ENCODE peak calls at places on chromosomes 16 and 17, in four cellular contexts. B is natural killer cell, G is IMR-90, L is body of pancreas. A is an unnamed sample.

GRCh38 chr17:33964344-33964979 is 290.6 kb upstream of the CCL2 start:
- DNase-seq in G (no peak), B (no peak), L (peak; percentile 52), A (no peak)

GRCh38 chr17:7834554-7834890 is 505 bp downstream of the KDM6B start:
- DNase-seq in B (no peak), L (peak; percentile 62), G (no peak), A (peak; percentile 46)

GRCh38 chr16:27779719-27780161 is 229.8 kb downstream of the KATNIP start:
- DNase-seq in G (peak; percentile 46), B (no peak), L (peak; percentile 16), A (peak; percentile 74)

GRCh38 chr17:33021731-33022408 is 30.2 kb downstream of the SPACA3 start:
- DNase-seq in L (no peak), B (no peak), G (peak; percentile 11), A (no peak)

GRCh38 chr16:27437946-27438345 is 36.0 kb downstream of the IL21R start:
- DNase-seq in L (no peak), B (no peak), G (no peak), A (no peak)

GRCh38 chr17:50598487-50598886 is 36.2 kb upstream of the ABCC3 start:
- DNase-seq in L (no peak), B (no peak), G (no peak), A (no peak)

GRCh38 chr17:81722184-81723120 is 10.4 kb downstream of the SLC25A10 start:
- DNase-seq in B (no peak), L (peak; percentile 94), G (no peak), A (no peak)

GRCh38 chr17:80129006-80129565 is 17.8 kb downstream of the EIF4A3 start:
- DNase-seq in B (no peak), G (no peak), L (no peak), A (peak; percentile 35)

GRCh38 chr17:38731526-38732294 is 1.6 kb downstream of the CISD3 start:
- DNase-seq in B (no peak), G (no peak), L (no peak), A (no peak)

GRCh38 chr16:23518435-23518891 is 8.2 kb upstream of the GGA2 start:
- DNase-seq in G (peak; percentile 32), B (no peak), L (no peak), A (no peak)

GRCh38 chr17:77830816-77831490 is 127.5 kb upstream of the TNRC6C start:
- DNase-seq in B (no peak), L (no peak), G (no peak), A (no peak)

GRCh38 chr17:59897090-59897489 is 4.2 kb downstream of the RPS6KB1 start:
- DNase-seq in G (peak; percentile 71), B (no peak), L (no peak), A (peak; percentile 44)

GRCh38 chr17:81470944-81471803 is 41.4 kb downstream of the ACTG1 start:
- DNase-seq in B (no peak), G (peak; percentile 30), L (no peak), A (peak; percentile 61)

GRCh38 chr17:63436523-63437110 is 9.5 kb downstream of the CYB561 start:
- DNase-seq in L (peak; percentile 85), G (no peak), B (no peak), A (peak; percentile 38)

GRCh38 chr17:12395733-12396354 is 269.8 kb upstream of the MYOCD start:
- DNase-seq in G (no peak), L (peak; percentile 6), B (no peak), A (no peak)

GRCh38 chr16:86556576-86556975 is 1.5 kb upstream of the MTHFSD start:
- DNase-seq in B (no peak), G (no peak), L (no peak), A (no peak)

GRCh38 chr17:74883241-74883750 is 10.1 kb downstream of the FADS6 start:
- DNase-seq in L (no peak), G (peak; percentile 20), B (no peak), A (no peak)

GRCh38 chr16:57627184-57627871 is 1.1 kb upstream of the ADGRG1 start:
- DNase-seq in L (no peak), G (peak; percentile 85), B (no peak), A (peak; percentile 85)

GRCh38 chr16:2470603-2471015 is 488 bp upstream of the NTN3 start:
- DNase-seq in L (no peak), B (no peak), G (no peak), A (peak; percentile 50)

GRCh38 chr17:3946711-3947235 is 17.5 kb downstream of the ATP2A3 start:
- DNase-seq in B (no peak), L (no peak), G (no peak), A (no peak)

GRCh38 chr16:3789375-3790067 is 72.2 kb upstream of the TRAP1 start:
- DNase-seq in G (no peak), L (no peak), B (no peak), A (no peak)

GRCh38 chr16:73166394-73166971 is 118.6 kb upstream of the ZFHX3 start:
- DNase-seq in B (no peak), G (no peak), L (no peak), A (no peak)

GRCh38 chr17:37694734-37695133 is 50.1 kb downstream of the HNF1B start:
- DNase-seq in G (no peak), L (no peak), B (no peak), A (no peak)

GRCh38 chr16:64469906-64470702 is 651.8 kb downstream of the CDH11 start:
- DNase-seq in L (no peak), B (no peak), G (no peak), A (peak; percentile 22)

GRCh38 chr17:48211011-48211410 is 103.4 kb downstream of the SNX11 start:
- DNase-seq in B (no peak), G (no peak), L (no peak), A (no peak)

GRCh38 chr17:48219605-48220004 is 112.0 kb downstream of the SNX11 start:
- DNase-seq in B (no peak), G (no peak), L (no peak), A (no peak)

GRCh38 chr17:48213797-48214196 is 106.2 kb downstream of the SNX11 start:
- DNase-seq in B (no peak), L (peak; percentile 55), G (no peak), A (no peak)

GRCh38 chr17:48211787-48212186 is 104.2 kb downstream of the SNX11 start:
- DNase-seq in G (no peak), B (no peak), L (no peak), A (no peak)

DNA sequence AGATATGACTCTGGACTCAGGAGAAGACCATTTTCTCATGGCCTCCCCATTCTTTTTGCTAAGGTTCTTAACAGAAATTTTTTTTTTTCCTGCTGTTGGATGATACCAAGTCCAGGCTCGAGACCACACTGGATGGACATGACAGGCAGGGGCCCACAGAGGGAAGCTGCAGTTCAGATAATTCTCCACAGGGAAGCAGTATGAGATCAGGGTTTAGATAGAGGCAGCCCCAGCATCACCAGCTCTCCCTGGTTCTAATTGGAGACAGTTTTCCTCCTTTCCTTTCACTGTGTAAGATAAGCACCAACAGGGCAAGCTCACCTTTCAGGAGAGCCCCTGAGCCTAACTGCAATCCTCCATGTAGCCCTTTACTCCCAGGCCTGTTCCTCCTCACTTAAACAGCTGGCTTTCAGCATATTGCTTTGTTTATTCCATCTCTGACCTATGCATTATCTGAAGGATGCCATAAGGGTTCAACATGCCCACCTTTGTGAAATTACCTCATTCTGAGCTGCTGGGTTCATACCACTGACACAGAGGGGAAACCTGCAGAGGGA is 108.1 kb downstream of the SNX11 start:
- DNase-seq in B (no peak), G (peak; percentile 28), L (peak; percentile 3), A (peak; percentile 53)
- TF ChIP-seq CTCF in B (no peak), G (peak; percentile 37), L (no peak), A (peak; percentile 61)

GRCh38 chr16:10988164-10988803 is 43.9 kb downstream of the CLEC16A start:
- DNase-seq in L (no peak), B (no peak), G (no peak), A (no peak)
- TF ChIP-seq CTCF in L (no peak), B (no peak), G (peak; percentile 28), A (peak; percentile 10)

GRCh38 chr17:72602517-72603345 is 481.9 kb downstream of the SOX9 start:
- DNase-seq in G (peak; percentile 73), B (no peak), L (peak; percentile 68), A (peak; percentile 60)

GRCh38 chr17:72605543-72605942 is 484.7 kb downstream of the SOX9 start:
- DNase-seq in G (no peak), B (no peak), L (no peak), A (no peak)

GRCh38 chr17:72603346-72604242 is 482.8 kb downstream of the SOX9 start:
- DNase-seq in L (no peak), G (peak; percentile 87), B (no peak), A (peak; percentile 45)

GRCh38 chr17:72606656-72607055 is 485.8 kb downstream of the SLC39A11 start:
- DNase-seq in G (no peak), L (no peak), B (no peak), A (no peak)

GRCh38 chr17:72604518-72604917 is 483.7 kb downstream of the SOX9 start:
- DNase-seq in B (no peak), L (no peak), G (no peak), A (no peak)
- TF ChIP-seq CTCF in B (no peak), L (no peak), G (no peak), A (no peak)

GRCh38 chr17:19315104-19315503 is 47.4 kb downstream of the B9D1 start:
- DNase-seq in B (no peak), G (no peak), L (no peak), A (no peak)

GRCh38 chr17:19318611-19319010 is 43.9 kb downstream of the B9D1 start:
- DNase-seq in B (no peak), L (no peak), G (no peak), A (no peak)

GRCh38 chr17:19319771-19320505 is 42.6 kb downstream of the B9D1 start:
- DNase-seq in L (no peak), G (no peak), B (no peak), A (no peak)

GRCh38 chr17:19316756-19317358 is 45.7 kb downstream of the B9D1 start:
- DNase-seq in G (no peak), B (no peak), L (no peak), A (no peak)

DNA sequence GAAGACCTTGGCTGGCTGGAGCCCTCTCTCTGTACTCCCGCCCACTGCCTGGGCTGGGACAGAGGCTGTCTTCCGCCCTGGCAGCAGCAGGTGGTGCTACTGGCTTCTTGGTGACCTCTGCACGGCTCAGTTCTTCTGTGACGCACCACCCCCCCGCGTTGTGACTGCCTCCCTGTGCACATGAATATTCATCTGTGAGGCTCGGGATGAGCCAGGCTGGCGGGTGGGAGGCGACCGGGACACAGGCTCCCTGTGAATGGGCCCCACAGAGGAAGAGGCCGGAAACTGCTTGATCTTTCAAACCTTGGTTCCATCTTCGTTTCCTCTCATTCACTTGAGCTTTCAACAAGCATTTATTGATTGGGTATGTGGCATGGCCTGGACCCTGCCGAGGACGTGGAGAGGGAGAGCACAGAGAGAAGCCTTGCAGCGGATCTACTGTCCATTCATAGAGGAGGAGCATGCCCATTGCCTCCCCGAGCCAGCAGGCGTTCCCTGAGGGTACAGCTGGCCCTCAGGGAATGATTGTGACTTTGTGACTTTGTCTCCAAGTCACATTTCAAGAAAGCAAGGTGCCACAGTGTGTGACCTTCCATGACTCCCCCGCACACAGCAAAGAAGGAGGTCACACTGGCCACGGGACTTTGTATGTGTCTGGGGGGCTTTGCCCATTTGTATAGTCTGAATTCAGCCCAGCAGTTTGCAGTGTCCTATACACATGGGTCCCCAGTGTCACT is 45.0 kb downstream of the B9D1 start:
- DNase-seq in G (peak; percentile 80), L (peak; percentile 63), B (no peak), A (peak; percentile 81)
- TF ChIP-seq CTCF in G (peak; percentile 47), L (no peak), B (no peak), A (peak; percentile 11)